ENCODE peak calls at places on chromosomes 3 and 15, in seven cellular contexts. Q is SJSA1; K is naive thymus-derived CD4-positive, alpha-beta T cell; L is pancreas; X is astrocyte; S is neuronal stem cell; J is GM23248. F is an unnamed sample. For H3K4me1, the result is how much of the 10 kb centered on the place peaks cover.

GRCh38 chr3:111249421-111249820 is 177.8 kb downstream of the NECTIN3 start:
- DNase-seq in K (no peak), S (no peak), X (no peak), J (no peak), Q (no peak), L (no peak), F (no peak)

GRCh38 chr15:46304320-46304719 is 669.5 kb downstream of the SQOR start:
- DNase-seq in X (no peak), L (no peak), Q (no peak), K (no peak), S (no peak), J (peak), F (no peak)

GRCh38 chr3:105755121-105755886 is 113.5 kb downstream of the CBLB start:
- DNase-seq in X (no peak), S (no peak), L (no peak), Q (no peak), J (no peak), K (no peak), F (no peak)

GRCh38 chr3:49900491-49901153 is 3.1 kb downstream of the MST1R start:
- DNase-seq in K (no peak), Q (no peak), J (peak), S (no peak), X (peak), L (peak), F (no peak)

GRCh38 chr3:177041021-177041729 is 156.1 kb downstream of the TBL1XR1 start:
- DNase-seq in L (no peak), J (peak), S (no peak), Q (no peak), K (no peak), X (peak), F (peak)

GRCh38 chr15:70245932-70246622 is 148.4 kb upstream of the TLE3 start:
- DNase-seq in K (no peak), Q (peak), L (no peak), S (no peak), X (peak), J (peak), F (peak)

GRCh38 chr15:65761210-65761926 is 30.7 kb downstream of the DENND4A start:
- DNase-seq in X (no peak), L (no peak), Q (no peak), S (no peak), J (no peak), K (no peak), F (no peak)

GRCh38 chr3:49476563-49476962 is 6.5 kb downstream of the DAG1 start:
- DNase-seq in X (no peak), L (no peak), J (peak), S (no peak), K (no peak), Q (no peak), F (no peak)

GRCh38 chr15:67124911-67125588 is 59.6 kb downstream of the SMAD3 start:
- DNase-seq in J (no peak), K (no peak), Q (no peak), X (no peak), S (no peak), L (no peak), F (no peak)

GRCh38 chr3:42853056-42853455 is 22.6 kb downstream of the CYP8B1 start:
- DNase-seq in L (no peak), S (no peak), Q (no peak), K (no peak), X (no peak), J (no peak), F (no peak)

GRCh38 chr3:14725015-14725431 is 50.1 kb downstream of the C3orf20 start:
- DNase-seq in S (no peak), L (no peak), K (no peak), J (peak), Q (no peak), X (peak), F (peak)

GRCh38 chr3:22366781-22367180 is 615.8 kb upstream of the ZNF385D start:
- DNase-seq in S (no peak), L (no peak), J (no peak), X (no peak), Q (no peak), K (no peak), F (no peak)

GRCh38 chr15:41648770-41649169 is 11.4 kb upstream of the MGA start:
- DNase-seq in Q (no peak), K (no peak), X (peak), S (no peak), J (peak), L (no peak), F (no peak)

GRCh38 chr15:94877833-94878232 is 646.5 kb downstream of the MCTP2 start:
- DNase-seq in X (no peak), K (no peak), J (no peak), L (no peak), Q (no peak), S (no peak), F (no peak)

GRCh38 chr15:94875550-94875949 is 644.2 kb downstream of the MCTP2 start:
- DNase-seq in Q (no peak), X (no peak), J (no peak), S (no peak), L (no peak), K (no peak), F (no peak)
- H3K4me3 ChIP-seq in Q (no peak), X (no peak), J (no peak), S (no peak), L (no peak), K (no peak), F (no peak)

DNA sequence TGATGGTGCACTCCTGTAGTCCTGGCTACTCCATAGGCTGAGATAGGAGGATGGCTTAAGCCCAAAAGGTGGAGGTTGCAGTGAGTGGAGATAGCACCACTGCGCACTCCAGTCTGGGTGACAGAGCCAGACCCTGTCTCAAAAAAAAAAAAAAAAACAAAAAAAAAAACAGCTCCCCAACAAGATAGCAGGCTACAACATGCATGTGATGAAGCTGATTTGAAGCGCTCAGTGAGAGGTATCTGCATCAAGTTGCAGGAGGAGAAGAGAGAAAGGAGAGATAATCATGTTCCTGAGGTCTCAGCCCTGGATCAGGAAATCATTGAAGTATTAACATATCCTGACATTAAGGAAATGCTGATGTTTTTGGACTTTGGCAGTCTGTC is 589 bp upstream of the PPCDC start:
- DNase-seq in Q (no peak), J (no peak), S (no peak), X (no peak), L (no peak), K (no peak), F (no peak)
- H3K4me1 ChIP-seq in Q (under half), J (under half), S (under half), X (under half), L (under half), K (under half), F (under half)

GRCh38 chr3:52240886-52241244 is 1.9 kb upstream of the TWF2 start:
- DNase-seq in X (no peak), Q (no peak), K (no peak), L (no peak), J (no peak), S (no peak), F (no peak)

GRCh38 chr3:52242039-52242438 is 3.1 kb upstream of the TWF2 start:
- DNase-seq in L (no peak), S (no peak), Q (no peak), X (no peak), K (no peak), J (no peak), F (no peak)

GRCh38 chr3:52238761-52239701 is at the start of gene TWF2:
- DNase-seq in J (peak), L (peak), K (peak), S (peak), Q (peak), X (peak), F (peak)

GRCh38 chr3:52238193-52238760 is 681 bp downstream of the TWF2 start:
- DNase-seq in L (no peak), X (peak), S (no peak), Q (no peak), J (peak), K (no peak), F (no peak)

GRCh38 chr3:52240059-52240885 is 1.3 kb upstream of the TWF2 start:
- DNase-seq in L (peak), Q (no peak), S (no peak), X (peak), K (no peak), J (peak), F (peak)
- H3K4me3 ChIP-seq in L (no peak), Q (peak), S (peak), X (no peak), K (peak), J (peak), F (no peak)

GRCh38 chr3:43995929-43996378 is 245.7 kb upstream of the TOPAZ1 start:
- DNase-seq in K (no peak), J (peak), X (no peak), Q (no peak), S (no peak), L (no peak), F (no peak)

GRCh38 chr3:43998841-43999805 is 242.6 kb upstream of the TOPAZ1 start:
- DNase-seq in J (peak), K (no peak), S (peak), X (no peak), L (no peak), Q (no peak), F (no peak)

GRCh38 chr3:43996379-43997301 is 245.0 kb upstream of the TOPAZ1 start:
- DNase-seq in Q (no peak), K (no peak), S (peak), J (peak), X (no peak), L (peak), F (no peak)

GRCh38 chr3:43998374-43998840 is 243.3 kb upstream of the TOPAZ1 start:
- DNase-seq in Q (no peak), J (peak), K (no peak), S (no peak), L (no peak), X (no peak), F (no peak)

GRCh38 chr3:43997788-43998373 is 243.8 kb upstream of the TOPAZ1 start:
- DNase-seq in Q (no peak), L (no peak), K (no peak), J (peak), S (no peak), X (no peak), F (no peak)
- H3K4me1 ChIP-seq in Q (under half), L (under half), K (under half), J (under half), S (under half), X (under half), F (under half)

DNA sequence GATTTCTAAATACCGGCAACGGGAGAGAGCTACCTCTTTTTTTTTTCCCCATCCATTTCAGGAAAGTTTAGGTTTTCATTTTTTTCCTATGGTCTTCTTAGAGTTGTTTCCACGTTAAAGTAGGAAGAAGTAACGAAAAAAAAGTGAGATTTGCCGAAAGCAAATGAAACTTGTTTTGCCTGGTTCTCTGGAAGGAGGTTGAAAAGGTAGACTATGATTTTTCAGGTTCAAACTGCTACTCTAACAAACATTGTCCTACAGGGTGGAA is 18.6 kb upstream of the CHD2 start:
- DNase-seq in J (no peak), K (no peak), S (no peak), Q (no peak), L (no peak), X (no peak), F (no peak)
- H3K4me3 ChIP-seq in J (peak), K (peak), S (no peak), Q (peak), L (no peak), X (peak), F (peak)

F was measured in sigmoid colon.